ENCODE peak calls at places on chromosome 11, in six cellular contexts. E, L, O, G, Z and Q are unnamed samples.

GRCh38 chr11:12539570-12539969 is 134.7 kb upstream of the TEAD1 start:
- DNase-seq in E (no peak), L (no peak), O (peak; percentile 96), G (no peak), Z (no peak), Q (peak; percentile 96)

GRCh38 chr11:1504164-1504563 is 17.6 kb upstream of the MOB2 start:
- DNase-seq in E (no peak), L (no peak), O (no peak), G (no peak), Z (no peak), Q (no peak)

GRCh38 chr11:67276821-67277230 is 10.6 kb downstream of the GRK2 start:
- DNase-seq in E (no peak), L (no peak), O (peak; percentile 32), G (peak; percentile 64), Z (peak; percentile 31), Q (peak; percentile 57)

GRCh38 chr11:84894666-84895065 is 732.5 kb downstream of the DLG2 start:
- DNase-seq in E (no peak), L (no peak), O (no peak), G (no peak), Z (no peak), Q (no peak)

GRCh38 chr11:62125881-62126280 is 2.1 kb downstream of the INCENP start:
- DNase-seq in E (no peak), L (no peak), O (no peak), G (peak; percentile 57), Z (no peak), Q (no peak)

GRCh38 chr11:118820412-118821357 is 29.7 kb upstream of the DDX6 start:
- DNase-seq in E (peak; percentile 85), L (no peak), O (no peak), G (peak; percentile 32), Z (no peak), Q (no peak)

GRCh38 chr11:83044958-83045712 is 26.6 kb downstream of the RAB30 start:
- DNase-seq in E (no peak), L (no peak), O (peak; percentile 90), G (peak; percentile 33), Z (no peak), Q (peak; percentile 92)

GRCh38 chr11:122406466-122406865 is 249.1 kb upstream of the UBASH3B start:
- DNase-seq in E (no peak), L (no peak), O (no peak), G (no peak), Z (no peak), Q (no peak)

GRCh38 chr11:34359548-34359891 is 1.7 kb upstream of the ABTB2 start:
- DNase-seq in E (no peak), L (no peak), O (no peak), G (no peak), Z (no peak), Q (no peak)

GRCh38 chr11:35214792-35215193 is 75.8 kb downstream of the CD44 start:
- DNase-seq in E (no peak), L (no peak), O (peak; percentile 98), G (no peak), Z (no peak), Q (peak; percentile 97)

GRCh38 chr11:59668188-59668949 is 468 bp downstream of the PATL1 start:
- DNase-seq in E (peak; percentile 25), L (no peak), O (peak; percentile 83), G (peak; percentile 53), Z (no peak), Q (peak; percentile 64)

GRCh38 chr11:95849087-95849825 is 59.0 kb downstream of the CEP57 start:
- DNase-seq in E (no peak), L (peak; percentile 38), O (peak; percentile 75), G (peak; percentile 84), Z (peak; percentile 22), Q (peak; percentile 80)

GRCh38 chr11:110990316-110990715 is 255.2 kb upstream of the POU2AF2 start:
- DNase-seq in E (no peak), L (no peak), O (no peak), G (no peak), Z (no peak), Q (peak; percentile 4)

GRCh38 chr11:203945-204586 is 3.1 kb downstream of the BET1L start:
- DNase-seq in E (no peak), L (no peak), O (no peak), G (peak; percentile 0), Z (no peak), Q (no peak)

GRCh38 chr11:551596-551995 is 8.9 kb downstream of the LMNTD2 start:
- DNase-seq in E (no peak), L (no peak), O (no peak), G (no peak), Z (no peak), Q (no peak)

GRCh38 chr11:73907191-73907590 is 30.4 kb downstream of the PAAF1 start:
- DNase-seq in E (no peak), L (peak; percentile 19), O (peak; percentile 53), G (peak; percentile 48), Z (no peak), Q (peak; percentile 47)

GRCh38 chr11:74669311-74670160 is 61.7 kb downstream of the CHRDL2 start:
- DNase-seq in E (no peak), L (no peak), O (no peak), G (no peak), Z (no peak), Q (no peak)

GRCh38 chr11:48122656-48123055 is 94.0 kb upstream of the OR4B1 start:
- DNase-seq in E (no peak), L (no peak), O (no peak), G (no peak), Z (no peak), Q (no peak)

GRCh38 chr11:134124660-134125451 is 56.0 kb downstream of the JAM3 start:
- DNase-seq in E (no peak), L (no peak), O (peak; percentile 39), G (no peak), Z (no peak), Q (peak; percentile 66)